ENCODE peak calls at places on chromosome 10, in ten cellular contexts. Q is fibroblast of pulmonary artery, N is HFFc6, J is neural crest cell, O is GM12865, M is GM23338, Y is mammary epithelial cell, W is fibroblast of the aortic adventitia, I is cardiac fibroblast, C is dorsolateral prefrontal cortex. F is an unnamed sample.

GRCh38 chr10:123858039-123858740 is 33.4 kb downstream of the CPXM2 start:
- DNase-seq in Q (no peak), N (peak), J (no peak), O (no peak), M (no peak), Y (peak), W (peak), I (no peak), C (no peak), F (no peak)

GRCh38 chr10:13219685-13220670 is 14.2 kb downstream of the UCMA start:
- DNase-seq in Q (peak), N (peak), J (no peak), O (peak), M (peak), Y (peak), W (peak), I (no peak), C (no peak), F (peak)

GRCh38 chr10:132703305-132704007 is 82.5 kb downstream of the NKX6-2 start:
- DNase-seq in Q (no peak), N (no peak), J (no peak), O (no peak), M (no peak), Y (no peak), W (no peak), I (no peak), C (no peak), F (no peak)

GRCh38 chr10:116627386-116627933 is 6.7 kb downstream of the PNLIPRP2 start:
- DNase-seq in Q (no peak), N (no peak), J (peak), O (no peak), M (peak), Y (peak), W (no peak), I (peak), C (no peak), F (no peak)

GRCh38 chr10:113071446-113071845 is 121.4 kb downstream of the TCF7L2 start:
- DNase-seq in Q (peak), N (no peak), J (no peak), O (no peak), M (no peak), Y (no peak), W (peak), I (peak), C (no peak), F (no peak)

GRCh38 chr10:86730227-86730626 is 26.2 kb upstream of the BMPR1A start:
- DNase-seq in Q (peak), N (no peak), J (no peak), O (no peak), M (no peak), Y (no peak), W (peak), I (peak), C (no peak), F (no peak)

GRCh38 chr10:78290131-78290750 is 256.6 kb downstream of the RPS24 start:
- DNase-seq in Q (no peak), N (no peak), J (no peak), O (no peak), M (peak), Y (no peak), W (no peak), I (no peak), C (no peak), F (no peak)

GRCh38 chr10:96416643-96417042 is 57.8 kb upstream of the OPALIN start:
- DNase-seq in Q (no peak), N (no peak), J (peak), O (no peak), M (no peak), Y (peak), W (no peak), I (peak), C (no peak), F (no peak)

GRCh38 chr10:48389272-48389671 is 82.8 kb downstream of the MAPK8 start:
- DNase-seq in Q (no peak), N (no peak), J (no peak), O (no peak), M (no peak), Y (no peak), W (no peak), I (no peak), C (no peak), F (no peak)

GRCh38 chr10:114346176-114347031 is 57.9 kb downstream of the AFAP1L2 start:
- DNase-seq in Q (no peak), N (no peak), J (peak), O (peak), M (no peak), Y (no peak), W (no peak), I (no peak), C (no peak), F (no peak)

GRCh38 chr10:126133906-126134703 is 237.7 kb downstream of the FANK1 start:
- DNase-seq in Q (peak), N (peak), J (no peak), O (no peak), M (no peak), Y (peak), W (peak), I (peak), C (no peak), F (no peak)

GRCh38 chr10:93095225-93095624 is 21.5 kb downstream of the CYP26A1 start:
- DNase-seq in Q (no peak), N (no peak), J (no peak), O (no peak), M (peak), Y (no peak), W (no peak), I (no peak), C (no peak), F (no peak)
- TF ChIP-seq CTCF in Q (no peak), N (no peak), J (no peak), O (no peak), M (peak), Y (no peak), W (no peak), I (peak), C (no peak), F (no peak)

GRCh38 chr10:91088300-91089140 is 131.9 kb upstream of the PCGF5 start:
- DNase-seq in Q (peak), N (peak), J (no peak), O (peak), M (peak), Y (peak), W (peak), I (peak), C (no peak), F (peak)
- TF ChIP-seq CTCF in Q (peak), N (peak), J (no peak), O (no peak), M (no peak), Y (no peak), W (no peak), I (peak), C (peak), F (peak)

DNA sequence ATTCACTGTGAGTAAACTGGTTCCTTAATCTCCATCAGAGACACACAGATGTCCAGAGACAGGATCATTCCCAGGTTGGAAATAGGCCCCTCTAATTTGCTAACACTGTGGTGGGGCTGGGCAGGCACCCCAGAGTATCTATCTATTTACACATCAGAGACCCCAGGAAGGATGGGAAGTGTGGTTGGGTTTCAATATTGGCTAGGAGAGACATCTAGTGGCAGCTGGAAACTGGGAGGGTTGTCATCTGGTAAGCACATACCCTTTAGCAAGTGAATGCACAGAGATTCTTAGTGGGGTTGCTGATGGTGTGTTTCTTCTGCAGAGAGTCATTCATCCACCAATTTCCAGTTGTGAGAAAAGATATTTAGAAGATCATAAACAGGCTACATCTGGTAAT is 36.0 kb upstream of the NRG3 start:
- DNase-seq in Q (peak), N (no peak), J (peak), O (no peak), M (peak), Y (no peak), W (no peak), I (no peak), C (no peak), F (no peak)
- TF ChIP-seq CTCF in Q (peak), N (no peak), J (peak), O (peak), M (peak), Y (no peak), W (no peak), I (peak), C (peak), F (no peak)

GRCh38 chr10:119162693-119163092 is 2.8 kb downstream of the SFXN4 start:
- DNase-seq in Q (no peak), N (no peak), J (no peak), O (no peak), M (no peak), Y (no peak), W (no peak), I (no peak), C (no peak), F (no peak)
- TF ChIP-seq CTCF in Q (no peak), N (no peak), J (no peak), O (no peak), M (no peak), Y (no peak), W (no peak), I (no peak), C (no peak), F (no peak)